ENCODE peak calls at places on chromosomes 4 and X, in five cellular contexts. One of them, this sample, is unnamed.
A peak's percentile ranks its signal among the peaks of the same experiment; 100 is the strongest.

GRCh38 chr4:113435893-113436292 is 325.6 kb downstream of the CAMK2D start:
- DNase-seq in H1: no peak
- DNase-seq in K562: no peak
- DNase-seq in HepG2: no peak
- DNase-seq in IMR-90: peak; percentile 75
- DNase-seq in this sample: no peak

GRCh38 chr4:146059865-146060264 is 115.7 kb upstream of the LSM6 start:
- DNase-seq in IMR-90: no peak
- DNase-seq in H1: no peak
- DNase-seq in K562: no peak
- DNase-seq in HepG2: no peak
- DNase-seq in this sample: no peak

GRCh38 chr4:35511851-35512250 is 732.5 kb downstream of the ARAP2 start:
- DNase-seq in K562: no peak
- DNase-seq in IMR-90: no peak
- DNase-seq in H1: no peak
- DNase-seq in HepG2: no peak
- DNase-seq in this sample: no peak

GRCh38 chr4:42460043-42460442 is 62.8 kb downstream of the SHISA3 start:
- DNase-seq in IMR-90: no peak
- DNase-seq in H1: no peak
- DNase-seq in K562: no peak
- DNase-seq in HepG2: peak; percentile 2
- DNase-seq in this sample: no peak

GRCh38 chr4:183409463-183409862 is 35.0 kb upstream of the CDKN2AIP start:
- DNase-seq in H1: no peak
- DNase-seq in IMR-90: no peak
- DNase-seq in K562: no peak
- DNase-seq in HepG2: peak; percentile 62
- DNase-seq in this sample: no peak

GRCh38 chrX:100829730-100830129 is 9.5 kb downstream of the CSTF2 start:
- DNase-seq in K562: no peak
- DNase-seq in HepG2: no peak
- DNase-seq in H1: no peak
- DNase-seq in IMR-90: peak; percentile 77
- DNase-seq in this sample: no peak

GRCh38 chr4:4780634-4781287 is 78.7 kb upstream of the MSX1 start:
- DNase-seq in IMR-90: peak; percentile 88
- DNase-seq in H1: no peak
- DNase-seq in HepG2: no peak
- DNase-seq in K562: no peak
- DNase-seq in this sample: peak; percentile 6

GRCh38 chrX:41824551-41824950 is 98.8 kb downstream of the CASK start:
- DNase-seq in H1: no peak
- DNase-seq in IMR-90: peak; percentile 71
- DNase-seq in HepG2: no peak
- DNase-seq in K562: no peak
- DNase-seq in this sample: peak; percentile 27

GRCh38 chr4:42786350-42787070 is 106.0 kb upstream of the GRXCR1 start:
- DNase-seq in K562: no peak
- DNase-seq in HepG2: no peak
- DNase-seq in H1: no peak
- DNase-seq in IMR-90: no peak
- DNase-seq in this sample: no peak

GRCh38 chr4:55184600-55185523 is 59.5 kb upstream of the KDR start:
- DNase-seq in K562: peak; percentile 62
- DNase-seq in HepG2: peak; percentile 35
- DNase-seq in IMR-90: peak; percentile 66
- DNase-seq in H1: no peak
- DNase-seq in this sample: peak; percentile 21

GRCh38 chr4:48047421-48047844 is 30.9 kb downstream of the NIPAL1 start:
- DNase-seq in HepG2: no peak
- DNase-seq in IMR-90: no peak
- DNase-seq in H1: no peak
- DNase-seq in K562: no peak
- DNase-seq in this sample: no peak

GRCh38 chr4:5708171-5708828 is at the start of gene EVC2:
- DNase-seq in IMR-90: peak; percentile 46
- DNase-seq in HepG2: no peak
- DNase-seq in K562: peak; percentile 48
- DNase-seq in H1: no peak
- DNase-seq in this sample: peak; percentile 13

GRCh38 chr4:125115476-125115875 is 199.3 kb upstream of the FAT4 start:
- DNase-seq in H1: no peak
- DNase-seq in K562: no peak
- DNase-seq in HepG2: no peak
- DNase-seq in IMR-90: peak; percentile 41
- DNase-seq in this sample: no peak

GRCh38 chrX:38061335-38061734 is 55.0 kb downstream of the SYTL5 start:
- DNase-seq in K562: peak; percentile 2
- DNase-seq in H1: no peak
- DNase-seq in IMR-90: peak; percentile 44
- DNase-seq in HepG2: peak; percentile 14
- DNase-seq in this sample: peak; percentile 2

GRCh38 chrX:3326721-3327120 is 19.7 kb downstream of the MXRA5 start:
- DNase-seq in HepG2: no peak
- DNase-seq in K562: no peak
- DNase-seq in H1: no peak
- DNase-seq in IMR-90: peak; percentile 10
- DNase-seq in this sample: no peak

GRCh38 chr4:16269742-16270522 is 43.7 kb upstream of the TAPT1 start:
- DNase-seq in K562: no peak
- DNase-seq in IMR-90: peak; percentile 55
- DNase-seq in H1: no peak
- DNase-seq in HepG2: no peak
- DNase-seq in this sample: no peak

GRCh38 chr4:16268290-16268689 is 42.0 kb upstream of the TAPT1 start:
- DNase-seq in IMR-90: no peak
- DNase-seq in K562: no peak
- DNase-seq in H1: no peak
- DNase-seq in HepG2: no peak
- DNase-seq in this sample: no peak

GRCh38 chr4:16267639-16268038 is 41.4 kb upstream of the TAPT1 start:
- DNase-seq in IMR-90: no peak
- DNase-seq in H1: no peak
- DNase-seq in HepG2: no peak
- DNase-seq in K562: no peak
- DNase-seq in this sample: no peak

GRCh38 chr4:16265820-16266219 is 39.5 kb upstream of the TAPT1 start:
- DNase-seq in H1: no peak
- DNase-seq in IMR-90: no peak
- DNase-seq in K562: no peak
- DNase-seq in HepG2: no peak
- DNase-seq in this sample: no peak

GRCh38 chr4:16270654-16271328 is 44.5 kb upstream of the TAPT1 start:
- DNase-seq in HepG2: peak; percentile 9
- DNase-seq in IMR-90: no peak
- DNase-seq in H1: no peak
- DNase-seq in K562: peak; percentile 19
- DNase-seq in this sample: no peak
- TF ChIP-seq CTCF in HepG2: peak; percentile 38
- TF ChIP-seq CTCF in IMR-90: no peak
- TF ChIP-seq CTCF in H1: no peak
- TF ChIP-seq CTCF in K562: peak; percentile 28
- TF ChIP-seq CTCF in this sample: no peak

DNA sequence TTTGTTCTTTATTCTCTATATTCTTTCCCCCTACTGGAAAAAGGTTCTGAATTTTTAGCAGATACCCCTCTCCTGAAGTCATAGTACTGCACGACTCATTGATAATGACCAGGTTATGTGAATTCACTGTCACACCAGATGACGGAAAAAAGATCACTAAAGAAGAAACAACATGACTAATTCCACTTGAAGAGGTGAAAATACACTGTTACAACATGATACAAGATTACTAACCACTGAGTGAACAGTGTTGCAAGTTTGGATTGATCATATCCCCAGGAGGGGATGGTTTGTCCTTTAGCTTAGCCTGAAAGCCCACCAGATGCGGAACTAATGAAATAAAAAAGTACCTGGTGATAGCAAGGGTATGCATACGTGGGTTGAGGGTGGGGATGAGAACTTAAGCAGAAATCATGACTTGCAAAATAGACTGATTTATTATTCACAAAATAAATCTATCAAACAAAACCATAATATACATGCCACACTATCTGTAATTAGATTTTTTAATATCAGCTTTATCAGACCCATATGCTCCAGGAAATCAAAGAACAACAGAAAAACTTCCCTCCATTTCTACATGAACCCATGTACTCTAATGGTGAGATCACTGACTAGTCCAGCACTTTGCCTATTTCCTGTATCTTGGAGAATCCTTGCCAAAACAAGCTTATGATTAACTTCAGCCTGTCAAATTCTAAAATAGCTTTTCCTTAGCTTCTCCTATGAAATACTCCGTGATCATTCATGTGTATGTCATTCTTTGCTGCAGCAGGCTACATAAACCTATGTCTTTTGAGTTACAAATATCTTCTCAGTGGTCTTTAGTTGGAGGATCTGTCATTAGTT is 257.4 kb upstream of the AGA start:
- DNase-seq in HepG2: no peak
- DNase-seq in H1: no peak
- DNase-seq in IMR-90: peak; percentile 73
- DNase-seq in K562: no peak
- DNase-seq in this sample: peak; percentile 7
- TF ChIP-seq MAFK in HepG2: no peak
- TF ChIP-seq MAFK in H1: no peak
- TF ChIP-seq MAFK in IMR-90: no peak
- TF ChIP-seq MAFK in K562: no peak
- TF ChIP-seq MAFK in this sample: no peak

DNA sequence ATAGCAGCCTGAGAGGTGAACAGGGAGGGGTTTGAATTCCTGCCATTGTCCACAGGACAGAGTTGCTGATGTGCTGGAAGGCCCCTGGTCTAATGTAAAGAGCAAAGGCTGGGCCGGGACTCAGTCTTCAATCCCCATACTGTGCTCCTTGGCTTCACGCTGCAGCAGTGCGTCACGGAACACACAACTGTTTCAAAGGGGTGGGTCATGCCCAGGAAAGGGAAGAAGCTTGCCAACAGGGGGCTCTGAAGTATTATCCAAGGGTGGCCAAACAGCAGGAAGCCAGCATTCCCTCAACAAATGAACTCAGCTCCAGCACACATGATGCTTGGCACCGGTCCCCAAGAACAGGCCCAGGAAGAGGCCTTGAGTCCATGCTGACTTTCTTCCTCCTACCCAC is 122.5 kb downstream of the NFKB1 start:
- DNase-seq in H1: no peak
- DNase-seq in HepG2: peak; percentile 77
- DNase-seq in K562: peak; percentile 55
- DNase-seq in IMR-90: peak; percentile 71
- DNase-seq in this sample: peak; percentile 81
- TF ChIP-seq CTCF in H1: no peak
- TF ChIP-seq CTCF in HepG2: peak; percentile 76
- TF ChIP-seq CTCF in K562: peak; percentile 25
- TF ChIP-seq CTCF in IMR-90: peak; percentile 47
- TF ChIP-seq CTCF in this sample: peak; percentile 34

GRCh38 chr4:8387194-8387593 is 53.3 kb downstream of the ACOX3 start:
- DNase-seq in HepG2: no peak
- DNase-seq in K562: no peak
- DNase-seq in IMR-90: no peak
- DNase-seq in H1: no peak
- DNase-seq in this sample: no peak
- TF ChIP-seq MAFK in HepG2: no peak
- TF ChIP-seq MAFK in K562: no peak
- TF ChIP-seq MAFK in IMR-90: no peak
- TF ChIP-seq MAFK in H1: no peak
- TF ChIP-seq MAFK in this sample: no peak

GRCh38 chr4:86294883-86295282 is 65.0 kb downstream of the MAPK10 start:
- DNase-seq in HepG2: no peak
- DNase-seq in H1: no peak
- DNase-seq in K562: no peak
- DNase-seq in IMR-90: no peak
- DNase-seq in this sample: no peak
- TF ChIP-seq CTCF in HepG2: no peak
- TF ChIP-seq CTCF in H1: no peak
- TF ChIP-seq CTCF in K562: no peak
- TF ChIP-seq CTCF in IMR-90: no peak
- TF ChIP-seq CTCF in this sample: no peak

DNA sequence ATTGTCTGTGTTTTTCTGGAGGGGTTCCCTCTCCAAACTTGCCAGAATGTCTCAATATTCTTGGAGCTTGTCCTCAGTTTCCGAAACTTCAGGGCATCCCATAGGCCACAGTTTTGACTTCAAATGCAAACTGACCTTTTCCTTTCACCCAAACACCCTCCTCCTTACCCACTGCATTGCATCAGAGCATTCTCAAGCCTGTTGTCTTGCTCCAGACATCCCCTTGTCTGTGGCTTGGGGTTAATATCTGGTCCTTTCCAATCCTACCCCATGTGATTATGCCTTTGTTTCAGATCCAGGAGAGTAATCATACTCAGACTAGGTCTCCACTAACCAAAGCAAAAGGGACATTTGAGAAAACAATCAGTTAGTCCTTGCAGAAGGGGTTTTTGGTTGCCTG is 130.4 kb downstream of the CHRDL1 start:
- DNase-seq in K562: no peak
- DNase-seq in HepG2: no peak
- DNase-seq in IMR-90: no peak
- DNase-seq in H1: no peak
- DNase-seq in this sample: no peak
- TF ChIP-seq MAFK in K562: no peak
- TF ChIP-seq MAFK in HepG2: no peak
- TF ChIP-seq MAFK in IMR-90: no peak
- TF ChIP-seq MAFK in H1: no peak
- TF ChIP-seq MAFK in this sample: no peak

GRCh38 chrX:58025979-58026378 is 115.7 kb upstream of the ZXDA start:
- DNase-seq in IMR-90: peak; percentile 25
- DNase-seq in K562: peak; percentile 24
- DNase-seq in HepG2: peak; percentile 17
- DNase-seq in H1: no peak
- DNase-seq in this sample: peak; percentile 6
- TF ChIP-seq CTCF in IMR-90: peak; percentile 44
- TF ChIP-seq CTCF in K562: no peak
- TF ChIP-seq CTCF in HepG2: peak; percentile 61
- TF ChIP-seq CTCF in H1: no peak
- TF ChIP-seq CTCF in this sample: peak; percentile 27

GRCh38 chrX:45806410-45807121 is 605.9 kb upstream of the DIPK2B start:
- DNase-seq in K562: no peak
- DNase-seq in HepG2: no peak
- DNase-seq in H1: no peak
- DNase-seq in IMR-90: peak; percentile 92
- DNase-seq in this sample: no peak

GRCh38 chrX:45803383-45803921 is 602.8 kb upstream of the DIPK2B start:
- DNase-seq in HepG2: no peak
- DNase-seq in H1: no peak
- DNase-seq in K562: no peak
- DNase-seq in IMR-90: peak; percentile 94
- DNase-seq in this sample: peak; percentile 60

GRCh38 chrX:45811307-45811706 is 610.6 kb upstream of the DIPK2B start:
- DNase-seq in K562: no peak
- DNase-seq in H1: no peak
- DNase-seq in IMR-90: no peak
- DNase-seq in HepG2: no peak
- DNase-seq in this sample: no peak

GRCh38 chrX:45807572-45808425 is 607.1 kb upstream of the DIPK2B start:
- DNase-seq in H1: no peak
- DNase-seq in IMR-90: peak; percentile 70
- DNase-seq in HepG2: no peak
- DNase-seq in K562: no peak
- DNase-seq in this sample: peak; percentile 23
- TF ChIP-seq MAFK in H1: peak; percentile 95
- TF ChIP-seq MAFK in IMR-90: peak; percentile 99
- TF ChIP-seq MAFK in HepG2: peak; percentile 97
- TF ChIP-seq MAFK in K562: peak; percentile 94
- TF ChIP-seq MAFK in this sample: peak; percentile 96

This sample was measured in A549.